ENCODE peak calls at places on chromosome 5, in six cellular contexts. L is upper lobe of left lung, H is B cell, C is body of pancreas, K is astrocyte, O is fibroblast of the aortic adventitia. R is an unnamed sample.

GRCh38 chr5:136516617-136517016 is 151.3 kb upstream of the TRPC7 start:
- DNase-seq in L (no peak), H (no peak), C (no peak), K (no peak), O (no peak), R (no peak)

GRCh38 chr5:172142709-172143215 is 45.3 kb downstream of the STK10 start:
- DNase-seq in L (no peak), H (no peak), C (no peak), K (peak; percentile 45), O (peak; percentile 22), R (no peak)

GRCh38 chr5:154221371-154221896 is 30.9 kb downstream of the GALNT10 start:
- DNase-seq in L (no peak), H (peak; percentile 42), C (no peak), K (peak; percentile 99), O (peak; percentile 89), R (no peak)

GRCh38 chr5:108681079-108681921 is 66.4 kb upstream of the FER start:
- DNase-seq in L (no peak), H (peak; percentile 70), C (peak; percentile 29), K (peak; percentile 56), O (peak; percentile 90), R (no peak)

GRCh38 chr5:165559645-165560044 is 2054.2 kb downstream of the MAT2B start:
- DNase-seq in L (no peak), H (no peak), C (no peak), K (no peak), O (no peak), R (no peak)

GRCh38 chr5:116361171-116361967 is 213.3 kb downstream of the SEMA6A start:
- DNase-seq in L (peak; percentile 87), H (no peak), C (peak; percentile 48), K (peak; percentile 8), O (no peak), R (no peak)

GRCh38 chr5:112270299-112271293 is 148.5 kb downstream of the EPB41L4A start:
- DNase-seq in L (no peak), H (no peak), C (no peak), K (no peak), O (peak; percentile 0), R (no peak)

GRCh38 chr5:95841914-95842812 is 19.6 kb upstream of the GLRX start:
- DNase-seq in L (no peak), H (no peak), C (no peak), K (no peak), O (peak; percentile 97), R (no peak)

GRCh38 chr5:119049824-119050449 is 20.9 kb upstream of the DMXL1 start:
- DNase-seq in L (no peak), H (no peak), C (no peak), K (peak; percentile 76), O (peak; percentile 93), R (no peak)

GRCh38 chr5:123752576-123752975 is 240.6 kb downstream of the CSNK1G3 start:
- DNase-seq in L (no peak), H (no peak), C (no peak), K (peak; percentile 93), O (peak; percentile 94), R (no peak)

GRCh38 chr5:115377468-115378217 is 81.2 kb upstream of the CCDC112 start:
- DNase-seq in L (no peak), H (no peak), C (no peak), K (peak; percentile 91), O (peak; percentile 89), R (no peak)

GRCh38 chr5:80591352-80591751 is 21.3 kb upstream of the ANKRD34B start:
- DNase-seq in L (no peak), H (no peak), C (no peak), K (peak; percentile 14), O (peak; percentile 9), R (no peak)

GRCh38 chr5:125668904-125669303 is 754.3 kb upstream of the GRAMD2B start:
- DNase-seq in L (no peak), H (no peak), C (no peak), K (peak; percentile 19), O (no peak), R (peak; percentile 20)

GRCh38 chr5:68074048-68074632 is 141.4 kb upstream of the PIK3R1 start:
- DNase-seq in L (no peak), H (no peak), C (peak; percentile 17), K (no peak), O (peak; percentile 12), R (no peak)

GRCh38 chr5:72246954-72247442 is 73.0 kb downstream of the MRPS27 start:
- DNase-seq in L (no peak), H (no peak), C (no peak), K (peak; percentile 74), O (peak; percentile 57), R (no peak)

GRCh38 chr5:140205216-140205615 is 30.2 kb downstream of the CYSTM1 start:
- DNase-seq in L (no peak), H (no peak), C (no peak), K (peak; percentile 14), O (no peak), R (no peak)

GRCh38 chr5:122789461-122790171 is 14.7 kb downstream of the SNX2 start:
- DNase-seq in L (no peak), H (no peak), C (no peak), K (peak; percentile 3), O (no peak), R (no peak)

GRCh38 chr5:154358410-154359221 is 87.2 kb upstream of the SAP30L start:
- DNase-seq in L (no peak), H (no peak), C (no peak), K (peak; percentile 83), O (peak; percentile 47), R (no peak)

GRCh38 chr5:33984671-33985124 is at the start of gene SLC45A2:
- DNase-seq in L (no peak), H (no peak), C (no peak), K (peak; percentile 40), O (no peak), R (no peak)

GRCh38 chr5:80082221-80082620 is 47.1 kb downstream of the THBS4 start:
- DNase-seq in L (no peak), H (no peak), C (no peak), K (no peak), O (no peak), R (no peak)

GRCh38 chr5:68154119-68154857 is 61.3 kb upstream of the PIK3R1 start:
- DNase-seq in L (no peak), H (no peak), C (no peak), K (no peak), O (no peak), R (no peak)

GRCh38 chr5:17229308-17229707 is 11.9 kb downstream of the BASP1 start:
- DNase-seq in L (no peak), H (peak; percentile 23), C (no peak), K (no peak), O (no peak), R (no peak)

GRCh38 chr5:150598046-150598445 is 42.4 kb upstream of the SYNPO start:
- DNase-seq in L (no peak), H (no peak), C (no peak), K (no peak), O (no peak), R (no peak)

GRCh38 chr5:10355071-10355889 is 1.8 kb downstream of the MARCHF6 start:
- DNase-seq in L (no peak), H (peak; percentile 59), C (no peak), K (peak; percentile 76), O (peak; percentile 57), R (no peak)

GRCh38 chr5:125541085-125541484 is 794.6 kb upstream of the ZNF608 start:
- DNase-seq in L (no peak), H (no peak), C (no peak), K (no peak), O (no peak), R (no peak)

GRCh38 chr5:139335811-139336210 is 5.8 kb upstream of the PAIP2 start:
- DNase-seq in L (no peak), H (no peak), C (no peak), K (no peak), O (no peak), R (no peak)

GRCh38 chr5:171646338-171647042 is 139.1 kb upstream of the SMIM23 start:
- DNase-seq in L (no peak), H (no peak), C (no peak), K (no peak), O (no peak), R (no peak)

GRCh38 chr5:180436275-180436674 is 57.9 kb upstream of the CNOT6 start:
- DNase-seq in L (no peak), H (no peak), C (no peak), K (no peak), O (no peak), R (no peak)

GRCh38 chr5:175517824-175518450 is 39.6 kb downstream of the SFXN1 start:
- DNase-seq in L (no peak), H (no peak), C (no peak), K (peak; percentile 96), O (peak; percentile 82), R (no peak)

GRCh38 chr5:141634720-141635119 is 1.9 kb downstream of the HDAC3 start:
- DNase-seq in L (no peak), H (no peak), C (no peak), K (no peak), O (no peak), R (no peak)

DNA sequence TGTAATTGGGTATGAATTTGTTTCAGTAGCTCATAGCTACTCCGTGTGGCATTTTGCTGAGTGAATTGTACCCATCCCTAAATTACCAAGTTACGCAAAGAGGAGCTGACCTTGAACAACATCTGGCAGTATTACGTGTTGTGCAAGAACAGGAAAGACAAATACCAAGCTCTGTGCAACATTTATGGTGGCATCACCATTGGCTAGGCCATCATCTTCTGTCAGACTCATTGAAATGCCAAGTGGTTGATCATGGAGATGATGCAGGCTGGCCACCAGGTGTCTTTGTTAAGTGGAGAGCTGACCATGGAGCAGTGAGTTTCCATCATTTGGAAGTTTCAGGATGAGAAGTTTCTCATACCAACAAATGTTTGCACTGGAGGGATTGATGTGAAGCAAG is 15.0 kb downstream of the ZSWIM6 start:
- DNase-seq in L (no peak), H (no peak), C (no peak), K (no peak), O (no peak), R (no peak)
- TF ChIP-seq CTCF in L (no peak), H (no peak), C (no peak), K (no peak), O (no peak), R (no peak)

GRCh38 chr5:147346006-147346561 is 111.3 kb downstream of the STK32A start:
- DNase-seq in L (no peak), H (no peak), C (no peak), K (no peak), O (no peak), R (no peak)
- TF ChIP-seq CTCF in L (no peak), H (no peak), C (no peak), K (no peak), O (no peak), R (peak; percentile 28)

GRCh38 chr5:77621440-77621839 is 17.1 kb downstream of the OTP start:
- DNase-seq in L (no peak), H (no peak), C (no peak), K (no peak), O (no peak), R (no peak)

GRCh38 chr5:77623341-77623740 is 15.2 kb downstream of the OTP start:
- DNase-seq in L (no peak), H (no peak), C (no peak), K (no peak), O (no peak), R (no peak)

GRCh38 chr5:77616920-77617319 is 21.6 kb downstream of the OTP start:
- DNase-seq in L (no peak), H (no peak), C (no peak), K (no peak), O (no peak), R (no peak)

GRCh38 chr5:77620404-77620803 is 18.1 kb downstream of the OTP start:
- DNase-seq in L (no peak), H (peak; percentile 28), C (no peak), K (no peak), O (no peak), R (no peak)
- TF ChIP-seq CTCF in L (no peak), H (no peak), C (peak; percentile 29), K (no peak), O (no peak), R (no peak)

GRCh38 chr5:98349251-98349989 is 424.0 kb upstream of the RGMB start:
- DNase-seq in L (no peak), H (no peak), C (no peak), K (peak; percentile 69), O (peak; percentile 60), R (no peak)
- TF ChIP-seq CTCF in L (no peak), H (no peak), C (no peak), K (peak; percentile 70), O (peak; percentile 66), R (peak; percentile 35)